ENCODE peak calls at places on chromosomes 6 and 20, in nine cellular contexts. B, D, O, H, T, K, J, Y and W are unnamed samples.
A peak's percentile ranks its signal among the peaks of the same experiment; 100 is the strongest.

GRCh38 chr20:22529150-22530019 is 55.0 kb downstream of the FOXA2 start:
- DNase-seq in K (peak; percentile 73), H (no peak), T (no peak), O (no peak), B (no peak), Y (no peak), J (no peak), D (no peak), W (no peak)

GRCh38 chr6:89148016-89148750 is 2.3 kb downstream of the PM20D2 start:
- DNase-seq in K (no peak), T (no peak), B (no peak), O (no peak), D (no peak), J (no peak), Y (no peak), H (peak; percentile 5), W (no peak)

GRCh38 chr20:11108102-11108842 is 434.5 kb upstream of the JAG1 start:
- DNase-seq in B (no peak), T (no peak), Y (no peak), D (peak; percentile 90), J (no peak), H (peak; percentile 64), K (no peak), O (no peak), W (no peak)

GRCh38 chr20:25987073-25987927 is 290.6 kb upstream of the ZNF337 start:
- DNase-seq in H (peak; percentile 56), J (no peak), D (peak; percentile 4), K (no peak), Y (no peak), O (peak; percentile 69), B (no peak), T (peak; percentile 50), W (peak; percentile 57)

GRCh38 chr20:51586005-51586440 is 43.5 kb upstream of the NFATC2 start:
- DNase-seq in D (peak; percentile 45), H (peak; percentile 88), Y (no peak), O (peak; percentile 47), T (no peak), K (no peak), J (peak; percentile 51), B (no peak), W (no peak)

GRCh38 chr20:36435799-36436541 is 105.3 kb upstream of the MYL9 start:
- DNase-seq in J (no peak), K (peak; percentile 90), D (peak; percentile 66), B (no peak), T (peak; percentile 87), O (peak; percentile 89), H (peak; percentile 61), Y (peak; percentile 70), W (peak; percentile 74)

GRCh38 chr20:63529861-63530787 is 7.1 kb downstream of the PTK6 start:
- DNase-seq in Y (peak; percentile 12), K (no peak), D (no peak), J (no peak), T (no peak), B (no peak), H (no peak), O (no peak), W (no peak)

GRCh38 chr6:18493421-18493891 is 106.3 kb downstream of the RNF144B start:
- DNase-seq in T (no peak), D (peak; percentile 58), Y (no peak), H (no peak), K (peak; percentile 58), O (peak; percentile 54), B (no peak), J (no peak), W (no peak)

GRCh38 chr6:143708889-143709288 is 31.1 kb downstream of the PHACTR2 start:
- DNase-seq in O (no peak), K (no peak), J (no peak), T (no peak), D (no peak), B (no peak), Y (no peak), H (no peak), W (no peak)

GRCh38 chr6:20559924-20560551 is 25.8 kb downstream of the CDKAL1 start:
- DNase-seq in T (no peak), B (no peak), O (no peak), D (no peak), H (peak; percentile 26), K (no peak), Y (no peak), J (no peak), W (no peak)

GRCh38 chr6:13375360-13375878 is 47.1 kb upstream of the TBC1D7 start:
- DNase-seq in T (no peak), K (no peak), H (no peak), J (no peak), Y (no peak), B (peak; percentile 65), D (peak; percentile 76), O (no peak), W (peak; percentile 91)

GRCh38 chr6:38498085-38498484 is 141.6 kb downstream of the BTBD9 start:
- DNase-seq in Y (no peak), T (no peak), H (peak; percentile 10), B (no peak), O (no peak), D (peak; percentile 37), J (no peak), K (no peak), W (no peak)

GRCh38 chr6:24864345-24864744 is 65.6 kb upstream of the ARMH2 start:
- DNase-seq in Y (peak; percentile 42), J (no peak), K (no peak), T (no peak), O (no peak), H (peak; percentile 22), B (no peak), D (no peak), W (no peak)

GRCh38 chr20:9916776-9917175 is 77.9 kb upstream of the PAK5 start:
- DNase-seq in J (no peak), Y (no peak), H (no peak), T (no peak), D (no peak), K (no peak), O (no peak), B (no peak), W (no peak)

GRCh38 chr6:106448000-106448426 is 87.5 kb downstream of the CRYBG1 start:
- DNase-seq in J (no peak), O (no peak), T (no peak), H (no peak), K (no peak), B (peak; percentile 37), Y (no peak), D (no peak), W (peak; percentile 71)

GRCh38 chr6:39808934-39809333 is 16.8 kb downstream of the DAAM2 start:
- DNase-seq in O (no peak), K (no peak), Y (no peak), T (no peak), H (no peak), D (no peak), J (no peak), B (no peak), W (no peak)

GRCh38 chr6:98905759-98906158 is 42.0 kb downstream of the FBXL4 start:
- DNase-seq in Y (no peak), K (no peak), H (no peak), O (no peak), D (peak; percentile 22), B (no peak), J (no peak), T (no peak), W (no peak)

GRCh38 chr6:22248513-22249308 is 48.1 kb downstream of the PRL start:
- DNase-seq in K (no peak), D (peak; percentile 70), Y (no peak), T (no peak), J (peak; percentile 13), H (peak; percentile 83), O (peak; percentile 92), B (no peak), W (no peak)

DNA sequence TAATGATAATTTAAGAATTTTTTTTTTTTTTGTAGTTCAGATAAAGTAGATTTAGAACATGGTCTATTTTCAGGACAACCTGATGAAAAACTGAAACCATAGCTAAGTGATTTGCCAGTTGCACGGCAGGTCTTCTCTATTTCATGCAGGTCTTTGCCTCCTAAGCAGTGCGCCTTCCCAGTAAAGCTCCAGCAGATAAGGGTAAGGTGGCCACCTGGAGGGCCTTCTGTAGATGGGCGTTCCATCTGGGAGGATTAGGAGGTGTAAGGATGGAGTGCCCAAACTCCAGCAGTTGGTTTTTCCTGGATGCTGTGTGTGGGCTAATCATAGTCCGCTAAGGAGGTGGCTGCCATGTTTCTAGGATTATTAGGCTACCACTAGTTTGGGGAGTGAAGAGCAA is 107.1 kb downstream of the ARID1B start:
- DNase-seq in K (peak; percentile 35), T (no peak), B (no peak), H (no peak), O (no peak), Y (no peak), D (no peak), J (no peak), W (no peak)
- TF ChIP-seq CTCF in K (no peak), T (no peak), B (no peak), H (no peak), O (no peak), Y (no peak), D (no peak), J (no peak), W (no peak)

GRCh38 chr6:11575408-11576033 is 38.0 kb downstream of the TMEM170B start:
- DNase-seq in T (peak; percentile 76), Y (peak; percentile 43), B (peak; percentile 59), H (peak; percentile 91), D (peak; percentile 86), O (peak; percentile 84), K (peak; percentile 61), J (peak; percentile 62), W (peak; percentile 87)
- H3K4me3 ChIP-seq in T (peak overlapping the region; percentile 28), Y (no peak overlapping the region), B (no peak overlapping the region), H (no peak overlapping the region), D (no peak overlapping the region), O (no peak overlapping the region), K (no peak overlapping the region), J (no peak overlapping the region), W (no peak overlapping the region)

DNA sequence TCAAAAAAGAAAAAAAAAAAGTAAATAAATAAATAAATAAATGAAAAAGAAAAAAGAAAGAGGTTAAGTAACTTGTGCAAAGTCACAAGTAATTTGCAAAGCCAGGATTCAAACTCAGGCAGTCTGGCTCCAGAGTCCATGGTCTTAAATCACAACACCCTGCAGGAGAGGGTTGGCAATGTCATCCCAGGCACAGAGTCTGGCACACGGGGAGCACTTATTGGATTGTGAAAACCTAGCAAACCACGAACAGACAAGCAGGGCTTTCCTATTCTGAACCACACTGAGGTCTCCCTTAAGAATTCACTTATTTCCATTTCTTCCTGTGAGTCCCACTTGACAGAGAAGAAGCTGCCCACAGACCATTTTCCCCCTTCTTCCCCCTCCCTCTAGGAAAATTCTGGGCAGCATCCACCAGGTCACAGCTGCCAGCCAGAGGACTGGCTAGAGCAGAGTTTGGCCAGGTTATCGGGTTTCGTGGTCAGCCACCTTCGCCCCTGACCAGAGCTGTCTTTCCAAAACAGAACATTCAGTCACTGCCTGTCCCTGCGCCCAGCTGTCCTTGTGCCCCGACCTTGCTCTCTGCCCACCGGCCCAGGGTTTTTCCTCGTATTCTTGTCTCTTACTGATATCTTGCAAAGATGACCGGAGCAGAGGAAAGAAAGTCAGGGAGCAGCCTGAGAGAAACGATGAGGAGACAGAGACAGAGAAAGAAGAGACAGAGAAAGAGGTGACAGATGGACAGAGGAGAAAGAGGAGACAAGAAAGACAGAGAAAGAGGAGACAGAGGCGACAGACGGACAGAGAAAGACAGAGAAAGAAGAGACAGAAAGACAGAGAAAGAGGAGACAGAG is 106.4 kb upstream of the PTPN1 start:
- DNase-seq in K (peak; percentile 63), D (no peak), B (no peak), H (no peak), T (no peak), J (no peak), O (no peak), Y (no peak), W (no peak)
- TF ChIP-seq CTCF in K (no peak), D (no peak), B (no peak), H (no peak), T (no peak), J (no peak), O (no peak), Y (no peak), W (no peak)

GRCh38 chr6:1625352-1625773 is 15.6 kb downstream of the FOXC1 start:
- DNase-seq in J (no peak), T (no peak), B (no peak), O (no peak), H (peak; percentile 31), Y (no peak), D (peak; percentile 9), K (no peak), W (no peak)
- H3K4me3 ChIP-seq in J (peak overlapping the region; percentile 49), T (peak overlapping the region; percentile 25), B (peak overlapping the region; percentile 60), O (peak overlapping the region; percentile 46), H (peak overlapping the region; percentile 69), Y (peak overlapping the region; percentile 69), D (peak overlapping the region; percentile 70), K (peak overlapping the region; percentile 48), W (peak overlapping the region; percentile 65)